ENCODE peak calls at places on chromosomes 1 and 21, in eight cellular contexts. B is naive thymus-derived CD8-positive, alpha-beta T cell; U is AG20443; J is H1; O is stimulated activated CD4-positive, alpha-beta T cell treated with anti-CD3 and anti-CD28 coated beads, Interleukin-2, amount 100 ng/mL, for 4 hours; Z is NCI-H1092 treated with DMSO at 0.1 percent for 48 hours; N is RWPE1; S is NCI-H1105. I is an unnamed sample.

GRCh38 chr1:31376374-31377134 is 3.7 kb upstream of the FABP3 start:
- DNase-seq in U (peak; percentile 95), J (no peak), Z (no peak), B (no peak), N (peak; percentile 60), S (peak; percentile 4), O (no peak), I (peak; percentile 66)

GRCh38 chr1:3896396-3897000 is 3.6 kb downstream of the C1orf174 start:
- DNase-seq in B (no peak), S (no peak), J (no peak), Z (no peak), N (no peak), O (no peak), U (no peak), I (no peak)

GRCh38 chr21:42841156-42841915 is 38.0 kb downstream of the WDR4 start:
- DNase-seq in J (no peak), B (no peak), Z (no peak), S (no peak), U (no peak), O (no peak), N (no peak), I (no peak)

GRCh38 chr1:231334079-231334666 is 3.5 kb downstream of the EXOC8 start:
- DNase-seq in N (no peak), J (no peak), Z (no peak), S (no peak), B (no peak), O (no peak), U (no peak), I (no peak)

GRCh38 chr1:53430256-53430655 is 28.9 kb upstream of the DMRTB1 start:
- DNase-seq in J (no peak), O (no peak), N (no peak), B (no peak), Z (no peak), U (no peak), S (no peak), I (no peak)

GRCh38 chr1:145886811-145887210 is 1.1 kb upstream of the ANKRD35 start:
- DNase-seq in S (no peak), J (no peak), O (no peak), B (no peak), N (no peak), U (no peak), Z (no peak), I (no peak)

GRCh38 chr21:42308914-42309752 is 6.1 kb downstream of the TFF3 start:
- DNase-seq in S (no peak), B (no peak), O (no peak), J (no peak), Z (no peak), U (no peak), N (no peak), I (no peak)

GRCh38 chr1:5286244-5286643 is 631.8 kb downstream of the AJAP1 start:
- DNase-seq in S (no peak), J (peak; percentile 50), Z (no peak), O (peak; percentile 12), U (no peak), N (no peak), B (peak; percentile 41), I (no peak)

GRCh38 chr1:61122389-61122788 is 40.0 kb downstream of the NFIA start:
- DNase-seq in Z (no peak), U (no peak), N (no peak), S (no peak), J (no peak), B (no peak), O (no peak), I (no peak)

GRCh38 chr21:14454642-14455009 is 71.7 kb upstream of the HSPA13 start:
- DNase-seq in N (no peak), B (no peak), J (no peak), U (no peak), Z (no peak), S (no peak), O (no peak), I (no peak)

GRCh38 chr1:78145105-78145580 is 99.4 kb downstream of the GIPC2 start:
- DNase-seq in O (peak; percentile 10), S (peak; percentile 35), U (peak; percentile 77), Z (peak; percentile 34), J (no peak), N (peak; percentile 62), B (peak; percentile 42), I (peak; percentile 80)

GRCh38 chr1:90335566-90335965 is 340.7 kb downstream of the ZNF326 start:
- DNase-seq in J (no peak), S (no peak), B (no peak), U (no peak), O (no peak), Z (no peak), N (no peak), I (no peak)